ENCODE peak calls at places on chromosome 1, in ten cellular contexts. X is activated T-helper 1 cell treated with Interleukin-2 at 50 U/mL for 16 hours, Y is epithelial cell of proximal tubule, K is uterus, U is astrocyte of the spinal cord, Q is PC-9, O is SJSA1, F is AML-193, I is AG09309, E is skeletal muscle cell. S is an unnamed sample.

GRCh38 chr1:184315254-184315653 is 71.6 kb upstream of the C1orf21 start:
- DNase-seq in E (no peak), I (peak; percentile 49), Q (no peak), U (no peak), K (no peak), F (no peak), Y (no peak), O (no peak), X (no peak), S (no peak)

GRCh38 chr1:207918016-207918415 is 7.1 kb upstream of the CD34 start:
- DNase-seq in Y (no peak), I (no peak), Q (no peak), K (no peak), X (no peak), F (no peak), U (no peak), E (no peak), O (no peak), S (no peak)

GRCh38 chr1:178101654-178102053 is 7.8 kb downstream of the RASAL2 start:
- DNase-seq in F (no peak), I (no peak), Y (no peak), O (no peak), U (no peak), X (no peak), Q (no peak), K (no peak), E (no peak), S (no peak)

GRCh38 chr1:56339093-56339492 is 240.3 kb downstream of the PLPP3 start:
- DNase-seq in K (no peak), E (no peak), F (no peak), X (no peak), Q (no peak), O (no peak), U (no peak), Y (no peak), I (no peak), S (no peak)

GRCh38 chr1:64834734-64835133 is 89.9 kb downstream of the RAVER2 start:
- DNase-seq in I (peak; percentile 44), U (peak; percentile 70), F (no peak), K (no peak), X (no peak), O (no peak), E (peak; percentile 31), Q (no peak), Y (peak; percentile 38), S (no peak)

GRCh38 chr1:52554756-52555155 is 1.9 kb upstream of the TUT4 start:
- DNase-seq in U (peak; percentile 9), K (no peak), X (no peak), O (no peak), Y (no peak), E (no peak), I (no peak), Q (no peak), F (peak; percentile 55), S (no peak)

GRCh38 chr1:183058835-183059234 is 35.6 kb downstream of the LAMC1 start:
- DNase-seq in F (no peak), K (no peak), O (no peak), U (peak; percentile 50), Q (no peak), E (no peak), Y (no peak), I (no peak), X (no peak), S (no peak)

GRCh38 chr1:1573843-1574720 is 581 bp downstream of the SSU72 start:
- DNase-seq in U (peak; percentile 64), X (peak; percentile 66), E (no peak), I (no peak), O (peak; percentile 62), K (no peak), F (peak; percentile 53), Y (peak; percentile 27), Q (no peak), S (peak; percentile 77)

GRCh38 chr1:248891758-248892157 is 14.3 kb upstream of the PGBD2 start:
- DNase-seq in X (no peak), K (no peak), E (no peak), Y (no peak), Q (no peak), F (no peak), O (no peak), I (no peak), U (no peak), S (no peak)

GRCh38 chr1:54623216-54624007 is at the start of gene FAM151A:
- DNase-seq in X (no peak), Y (no peak), E (no peak), O (no peak), I (no peak), U (no peak), Q (no peak), K (no peak), F (no peak), S (no peak)

GRCh38 chr1:21537932-21538630 is 28.9 kb downstream of the ALPL start:
- DNase-seq in F (no peak), I (no peak), Q (no peak), X (no peak), O (peak; percentile 99), U (peak; percentile 66), E (no peak), K (peak; percentile 28), Y (no peak), S (no peak)

GRCh38 chr1:117821782-117822447 is 107.5 kb downstream of the GDAP2 start:
- DNase-seq in F (no peak), E (peak; percentile 89), Q (peak; percentile 62), U (peak; percentile 95), I (peak; percentile 81), X (no peak), Y (peak; percentile 58), K (no peak), O (peak; percentile 94), S (no peak)

GRCh38 chr1:50208296-50208695 is 99.6 kb downstream of the ELAVL4 start:
- DNase-seq in Y (no peak), Q (no peak), U (no peak), F (no peak), O (no peak), K (no peak), X (no peak), E (no peak), I (no peak), S (no peak)

GRCh38 chr1:33292726-33293340 is 28.1 kb downstream of the A3GALT2 start:
- DNase-seq in Y (no peak), F (no peak), X (no peak), O (no peak), Q (no peak), K (no peak), I (no peak), E (no peak), U (no peak), S (no peak)

GRCh38 chr1:38826886-38827285 is 32.7 kb downstream of the RRAGC start:
- DNase-seq in O (no peak), Q (no peak), E (no peak), Y (no peak), U (no peak), X (no peak), I (no peak), K (no peak), F (no peak), S (no peak)